ENCODE peak calls at places on chromosomes 1 and 21, in seven cellular contexts. V, K, X, Q, I, J and Y are unnamed samples.

GRCh38 chr1:67889940-67890567 is 56.8 kb upstream of the GNG12 start:
- DNase-seq in V (no peak), K (no peak), X (no peak), Q (peak), I (no peak), J (peak), Y (no peak)

GRCh38 chr21:45455321-45456013 is 50.5 kb downstream of the COL18A1 start:
- DNase-seq in V (no peak), K (no peak), X (peak), Q (peak), I (no peak), J (no peak), Y (no peak)

GRCh38 chr21:26070822-26071425 is 99.6 kb downstream of the APP start:
- DNase-seq in V (no peak), K (peak), X (no peak), Q (no peak), I (no peak), J (no peak), Y (peak)

GRCh38 chr21:15552914-15553491 is 176.8 kb upstream of the USP25 start:
- DNase-seq in V (no peak), K (no peak), X (no peak), Q (peak), I (no peak), J (no peak), Y (no peak)

GRCh38 chr1:244833734-244834595 is 1.5 kb upstream of the COX20 start:
- DNase-seq in V (peak), K (peak), X (peak), Q (peak), I (peak), J (no peak), Y (peak)

GRCh38 chr1:150259758-150260669 is 2.4 kb downstream of the CA14 start:
- DNase-seq in V (no peak), K (peak), X (no peak), Q (peak), I (peak), J (no peak), Y (peak)

GRCh38 chr1:34362949-34363348 is 186.2 kb downstream of the C1orf94 start:
- DNase-seq in V (no peak), K (no peak), X (no peak), Q (no peak), I (no peak), J (no peak), Y (no peak)

GRCh38 chr1:96927125-96927524 is 205.5 kb downstream of the PTBP2 start:
- DNase-seq in V (no peak), K (no peak), X (no peak), Q (no peak), I (no peak), J (peak), Y (no peak)

GRCh38 chr1:24351918-24352637 is 32.9 kb downstream of the GRHL3 start:
- DNase-seq in V (peak), K (no peak), X (no peak), Q (no peak), I (no peak), J (no peak), Y (no peak)

DNA sequence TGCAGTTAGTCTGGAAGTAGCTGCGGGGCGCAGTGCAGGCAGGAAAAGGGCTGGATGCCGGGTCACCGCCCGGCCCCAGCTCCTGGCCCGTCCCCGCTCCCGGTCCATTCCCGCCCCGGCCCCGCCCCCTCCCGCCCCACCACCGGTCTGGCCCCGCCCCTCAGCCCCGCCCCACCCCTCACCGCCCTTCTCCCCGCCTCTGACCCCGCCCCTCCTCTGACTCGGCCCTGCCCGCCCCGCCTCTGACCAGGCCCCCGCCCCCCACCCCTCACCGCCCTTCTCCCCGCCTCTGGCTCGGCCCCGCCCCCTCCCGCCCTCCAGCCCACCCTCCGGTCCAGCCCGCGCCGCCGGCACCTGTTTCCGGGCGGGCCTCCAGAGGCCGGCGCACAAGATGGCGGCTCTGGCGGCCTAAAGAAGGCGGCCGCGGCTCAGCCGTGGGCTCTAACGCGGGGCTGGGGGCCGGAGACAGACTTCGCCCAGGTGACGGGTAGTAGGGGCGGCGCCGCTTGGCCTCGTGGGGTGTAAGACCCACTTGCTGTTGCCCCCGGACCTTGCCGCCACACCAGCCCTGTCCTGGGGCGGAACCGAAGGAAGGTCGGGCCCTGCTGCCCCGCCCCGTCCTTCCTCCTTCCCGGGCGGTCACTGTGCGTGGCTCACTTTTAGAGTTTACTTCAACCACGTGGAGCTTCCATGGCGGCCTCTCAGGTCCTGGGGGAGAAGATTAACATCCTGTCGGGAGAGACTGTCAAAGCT is at the start of gene UBIAD1:
- DNase-seq in V (peak), K (peak), X (peak), Q (peak), I (peak), J (peak), Y (peak)
- TF ChIP-seq CTCF in V (no peak), K (no peak), X (peak), Q (no peak), I (no peak), J (peak), Y (no peak)

DNA sequence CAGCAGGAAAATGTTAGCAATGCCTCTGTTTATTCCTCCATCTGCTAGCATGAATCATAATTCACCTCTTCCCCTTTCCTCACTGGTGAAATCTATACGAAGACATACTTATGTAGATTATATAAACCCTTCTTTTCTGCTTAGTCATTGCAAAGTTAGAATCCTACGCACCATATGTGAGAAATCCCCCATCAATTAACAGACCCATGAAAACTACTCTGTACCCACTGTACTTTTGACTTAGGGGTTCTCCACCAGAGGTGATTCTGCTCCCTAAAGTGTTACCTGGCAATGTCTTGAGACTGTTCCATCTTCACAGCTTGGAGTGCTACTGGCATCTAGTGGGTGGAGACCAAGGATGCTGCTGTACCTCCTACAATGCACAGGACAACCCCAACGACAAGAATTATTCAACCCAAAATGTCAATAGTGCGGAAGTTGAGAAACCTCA is 49.6 kb upstream of the KCTD3 start:
- DNase-seq in V (no peak), K (no peak), X (no peak), Q (peak), I (peak), J (peak), Y (no peak)
- TF ChIP-seq CTCF in V (no peak), K (no peak), X (peak), Q (no peak), I (no peak), J (peak), Y (no peak)

DNA sequence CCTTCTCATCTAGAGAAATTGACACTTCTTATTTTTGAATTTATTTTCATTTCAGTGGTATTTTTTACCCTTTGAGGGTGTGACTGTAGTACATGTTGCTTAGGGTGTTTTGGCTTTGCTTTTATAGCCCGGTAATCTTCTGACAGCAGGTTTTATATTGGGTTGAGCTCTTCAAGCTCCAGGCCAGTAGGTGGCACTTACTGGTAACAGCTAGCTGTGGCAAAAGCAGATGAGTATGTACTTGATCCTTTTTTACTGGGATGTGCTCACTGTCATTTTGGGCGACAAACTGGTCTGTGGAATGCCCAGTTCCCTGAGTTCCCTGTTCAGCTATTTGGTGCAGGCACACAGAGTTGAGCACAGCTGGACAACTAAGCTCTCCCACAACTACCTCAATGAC is 916.2 kb upstream of the B3GALT2 start:
- DNase-seq in V (no peak), K (no peak), X (no peak), Q (no peak), I (no peak), J (no peak), Y (no peak)
- TF ChIP-seq CTCF in V (peak), K (no peak), X (no peak), Q (no peak), I (no peak), J (no peak), Y (no peak)

DNA sequence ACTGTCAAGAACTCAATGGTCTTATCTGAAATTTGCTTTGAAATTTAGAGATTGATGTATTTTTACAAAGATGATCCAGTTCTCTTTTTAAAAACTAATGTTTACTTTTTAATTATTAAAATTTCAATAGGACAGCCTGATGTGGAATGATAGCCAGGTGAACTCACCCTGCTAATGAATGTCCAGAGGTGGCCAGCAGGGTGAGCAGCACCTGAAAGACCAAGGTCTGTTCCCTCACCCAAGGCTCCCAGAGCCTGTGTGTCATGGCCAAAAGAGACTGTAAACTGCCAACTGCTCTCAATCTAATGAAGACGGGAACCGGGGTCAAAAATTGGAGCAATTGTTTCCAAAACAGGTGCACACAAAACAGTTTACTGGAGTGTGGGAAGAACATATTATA is 340.4 kb downstream of the DISC1 start:
- DNase-seq in V (no peak), K (no peak), X (no peak), Q (no peak), I (no peak), J (no peak), Y (no peak)
- TF ChIP-seq CTCF in V (no peak), K (no peak), X (no peak), Q (no peak), I (no peak), J (no peak), Y (no peak)

GRCh38 chr1:12528021-12528852 is 89.8 kb downstream of the DHRS3 start:
- DNase-seq in V (no peak), K (peak), X (peak), Q (no peak), I (no peak), J (no peak), Y (peak)

GRCh38 chr1:12521096-12521495 is 96.9 kb downstream of the DHRS3 start:
- DNase-seq in V (no peak), K (no peak), X (no peak), Q (no peak), I (no peak), J (no peak), Y (no peak)

GRCh38 chr1:12525311-12526181 is 92.5 kb downstream of the DHRS3 start:
- DNase-seq in V (no peak), K (peak), X (peak), Q (no peak), I (no peak), J (no peak), Y (peak)

GRCh38 chr1:12527564-12527963 is 90.4 kb downstream of the DHRS3 start:
- DNase-seq in V (no peak), K (no peak), X (no peak), Q (no peak), I (no peak), J (no peak), Y (peak)

GRCh38 chr1:12524266-12524665 is 93.7 kb downstream of the DHRS3 start:
- DNase-seq in V (no peak), K (no peak), X (no peak), Q (no peak), I (no peak), J (no peak), Y (no peak)
- TF ChIP-seq CTCF in V (no peak), K (no peak), X (no peak), Q (no peak), I (no peak), J (no peak), Y (no peak)

GRCh38 chr1:238239343-238239742 is 348.6 kb upstream of the ZP4 start:
- DNase-seq in V (no peak), K (no peak), X (no peak), Q (no peak), I (no peak), J (no peak), Y (no peak)

GRCh38 chr1:238232036-238232744 is 341.5 kb upstream of the ZP4 start:
- DNase-seq in V (no peak), K (no peak), X (no peak), Q (no peak), I (no peak), J (no peak), Y (no peak)

DNA sequence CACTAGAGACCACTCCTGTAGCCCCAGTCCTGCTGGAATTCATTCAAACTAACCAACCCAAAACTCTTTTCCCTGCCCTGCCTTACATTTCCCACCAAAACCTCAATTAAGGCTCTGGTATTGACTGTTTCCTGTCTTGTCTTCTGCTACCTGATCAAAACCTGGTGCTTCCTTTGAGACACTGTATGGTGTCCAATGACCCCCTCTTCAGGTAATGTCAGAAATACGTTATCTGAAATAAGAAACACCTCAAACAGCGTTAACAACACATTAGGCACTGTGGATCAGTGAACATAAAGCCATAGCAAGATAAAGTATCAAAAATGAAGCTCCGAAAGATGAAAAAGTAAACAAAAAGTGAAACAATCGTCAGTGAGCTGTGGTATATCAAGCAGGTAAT is 343.2 kb upstream of the ZP4 start:
- DNase-seq in V (no peak), K (no peak), X (no peak), Q (no peak), I (no peak), J (no peak), Y (no peak)
- TF ChIP-seq CTCF in V (no peak), K (no peak), X (no peak), Q (no peak), I (no peak), J (no peak), Y (no peak)

GRCh38 chr1:228181635-228182034 is 16.0 kb downstream of the IBA57 start:
- DNase-seq in V (no peak), K (no peak), X (no peak), Q (no peak), I (no peak), J (no peak), Y (no peak)

GRCh38 chr1:228181105-228181504 is 15.5 kb downstream of the IBA57 start:
- DNase-seq in V (no peak), K (no peak), X (no peak), Q (no peak), I (no peak), J (no peak), Y (peak)

GRCh38 chr1:228178737-228179720 is 13.4 kb downstream of the IBA57 start:
- DNase-seq in V (no peak), K (peak), X (no peak), Q (no peak), I (no peak), J (no peak), Y (peak)

GRCh38 chr1:228182296-228183030 is 16.9 kb downstream of the IBA57 start:
- DNase-seq in V (no peak), K (no peak), X (no peak), Q (no peak), I (no peak), J (no peak), Y (no peak)

GRCh38 chr1:228180271-228180987 is 14.8 kb downstream of the IBA57 start:
- DNase-seq in V (no peak), K (no peak), X (no peak), Q (no peak), I (no peak), J (no peak), Y (no peak)
- TF ChIP-seq CTCF in V (no peak), K (no peak), X (peak), Q (no peak), I (no peak), J (peak), Y (no peak)

DNA sequence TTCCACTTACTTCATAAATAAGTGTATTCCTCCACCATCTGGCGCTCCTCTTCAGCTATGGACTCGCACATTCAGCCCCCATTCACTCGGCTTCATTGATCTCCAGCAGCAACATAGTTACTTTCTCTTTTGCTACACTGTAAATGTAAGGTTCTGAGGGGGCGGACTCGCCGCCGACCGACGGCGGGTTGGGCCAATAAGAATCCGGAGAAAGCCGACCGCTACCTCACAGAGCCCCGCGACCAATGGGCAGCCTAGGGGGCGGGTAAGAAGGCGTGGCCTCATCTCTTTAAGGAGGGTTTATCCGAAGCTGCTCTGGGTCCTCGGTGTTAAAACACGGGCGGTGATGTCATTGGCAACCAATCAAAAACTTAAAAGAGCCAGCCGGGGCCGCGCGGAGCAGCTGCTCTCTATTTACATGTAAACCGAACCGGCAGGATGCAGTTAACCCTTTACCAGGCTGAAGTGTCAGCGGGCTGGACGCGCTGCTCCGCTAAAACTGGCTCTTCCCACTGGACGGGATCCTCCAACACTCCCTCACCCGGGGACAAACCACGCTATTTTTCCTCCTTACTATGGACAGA is at the start of gene DUSP10:
- DNase-seq in V (peak), K (peak), X (peak), Q (peak), I (peak), J (peak), Y (peak)
- TF ChIP-seq CTCF in V (peak), K (no peak), X (no peak), Q (no peak), I (no peak), J (no peak), Y (no peak)

GRCh38 chr1:228463559-228464455 is 23.4 kb upstream of the RNF187 start:
- DNase-seq in V (peak), K (no peak), X (no peak), Q (no peak), I (peak), J (no peak), Y (no peak)
- TF ChIP-seq CTCF in V (peak), K (no peak), X (no peak), Q (no peak), I (peak), J (no peak), Y (no peak)

GRCh38 chr1:246566808-246567154 is 525 bp downstream of the CNST start:
- DNase-seq in V (peak), K (no peak), X (no peak), Q (peak), I (no peak), J (no peak), Y (no peak)
- TF ChIP-seq CTCF in V (peak), K (no peak), X (no peak), Q (no peak), I (no peak), J (no peak), Y (no peak)